ENCODE peak calls at places on chromosomes 7 and 10, in six cellular contexts. U, C, Z, F, W and X are unnamed samples.

GRCh38 chr7:116443101-116443523 is 56.4 kb upstream of the CAV2 start:
- DNase-seq in U (peak), C (peak), Z (peak), F (no peak), W (no peak), X (no peak)

GRCh38 chr7:14761506-14762296 is 140.8 kb downstream of the DGKB start:
- DNase-seq in U (peak), C (peak), Z (peak), F (no peak), W (peak), X (no peak)

GRCh38 chr7:2687881-2688318 is at the start of gene AMZ1:
- DNase-seq in U (peak), C (no peak), Z (no peak), F (no peak), W (no peak), X (no peak)

GRCh38 chr7:18552943-18553584 is 57.5 kb downstream of the HDAC9 start:
- DNase-seq in U (peak), C (peak), Z (no peak), F (no peak), W (no peak), X (no peak)

GRCh38 chr10:122344741-122345258 is 29.7 kb upstream of the PLEKHA1 start:
- DNase-seq in U (peak), C (peak), Z (no peak), F (no peak), W (no peak), X (no peak)

GRCh38 chr7:151817315-151817690 is 59.6 kb downstream of the PRKAG2 start:
- DNase-seq in U (no peak), C (no peak), Z (no peak), F (no peak), W (no peak), X (no peak)

GRCh38 chr7:86837235-86837634 is 193.5 kb downstream of the GRM3 start:
- DNase-seq in U (no peak), C (no peak), Z (no peak), F (no peak), W (no peak), X (no peak)

GRCh38 chr10:79422178-79422892 is 23.1 kb downstream of the ZCCHC24 start:
- DNase-seq in U (peak), C (peak), Z (no peak), F (no peak), W (peak), X (no peak)

GRCh38 chr7:105473163-105473562 is 48.9 kb downstream of the PUS7 start:
- DNase-seq in U (peak), C (peak), Z (peak), F (no peak), W (no peak), X (no peak)

DNA sequence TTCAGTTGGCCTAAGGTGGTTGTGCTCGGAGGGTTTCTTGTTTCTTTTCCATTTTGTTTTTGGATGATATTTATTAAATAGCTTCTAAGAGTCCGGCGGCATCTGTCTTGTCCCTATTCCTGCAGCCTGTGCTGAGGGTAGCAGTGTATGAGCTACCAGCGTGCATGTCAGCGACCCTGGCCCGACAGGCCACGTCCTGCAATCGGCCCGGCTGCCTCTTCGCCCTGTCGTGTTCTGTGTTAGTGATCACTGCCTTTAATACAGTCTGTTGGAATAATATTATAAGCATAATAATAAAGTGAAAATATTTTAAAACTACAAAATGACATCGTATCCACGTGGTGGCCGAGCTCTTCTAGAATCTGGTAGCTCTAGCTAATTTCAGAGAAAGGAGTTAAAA is 20.4 kb downstream of the GATA3 start:
- DNase-seq in U (no peak), C (no peak), Z (no peak), F (no peak), W (no peak), X (no peak)
- TF ChIP-seq CTCF in U (no peak), C (no peak), Z (no peak), F (no peak), W (no peak), X (no peak)

GRCh38 chr7:72336887-72337821 is 75.0 kb downstream of the CALN1 start:
- DNase-seq in U (no peak), C (no peak), Z (no peak), F (peak), W (no peak), X (peak)

GRCh38 chr7:72336382-72336886 is 75.7 kb downstream of the CALN1 start:
- DNase-seq in U (no peak), C (no peak), Z (no peak), F (peak), W (no peak), X (peak)

GRCh38 chr7:72334066-72334465 is 78.1 kb downstream of the CALN1 start:
- DNase-seq in U (no peak), C (no peak), Z (no peak), F (no peak), W (no peak), X (no peak)

GRCh38 chr7:72334733-72335132 is 77.4 kb downstream of the CALN1 start:
- DNase-seq in U (no peak), C (no peak), Z (no peak), F (no peak), W (no peak), X (no peak)

DNA sequence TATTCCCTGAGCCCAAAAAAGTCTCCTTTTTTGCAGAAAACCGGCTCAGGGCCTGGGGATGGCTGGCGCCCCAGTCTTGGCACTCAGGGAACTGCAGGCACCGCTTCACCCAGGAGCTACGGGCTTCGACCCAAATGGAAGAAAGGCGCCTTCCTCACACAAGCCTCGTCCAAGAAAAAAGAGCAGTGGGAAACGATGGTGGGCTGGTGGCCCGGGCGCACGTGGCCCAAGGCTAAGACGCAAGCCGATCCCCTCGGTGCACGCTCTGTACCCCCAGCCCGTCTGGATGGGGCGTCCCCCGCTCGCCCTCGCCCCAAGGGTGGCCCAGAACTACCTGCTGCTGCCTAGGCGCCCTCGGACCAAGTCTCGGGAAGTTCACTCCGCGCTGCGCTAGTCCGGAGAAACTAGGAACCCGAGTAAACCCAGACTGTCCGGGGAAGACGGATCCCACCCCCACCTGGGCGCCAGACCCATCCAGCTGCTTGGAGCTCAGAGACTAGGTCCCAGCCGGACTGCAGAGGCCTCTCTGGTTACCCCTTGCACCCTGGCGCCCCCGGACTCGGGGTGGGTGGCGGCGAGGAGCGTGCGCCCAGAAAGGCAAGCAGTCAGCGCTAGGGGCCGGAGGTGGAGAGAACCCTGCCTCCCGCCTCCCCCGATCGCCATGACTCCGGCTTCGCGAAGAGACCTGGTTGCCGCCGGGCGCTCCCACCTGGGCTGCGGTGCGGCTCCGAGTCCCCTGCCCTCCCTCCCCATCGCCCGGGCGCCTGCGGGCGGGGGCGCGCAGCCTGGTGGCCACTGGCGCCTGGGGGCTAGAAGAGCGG is 76.4 kb downstream of the CALN1 start:
- DNase-seq in U (no peak), C (no peak), Z (no peak), F (peak), W (no peak), X (peak)
- TF ChIP-seq CTCF in U (no peak), C (no peak), Z (no peak), F (no peak), W (no peak), X (no peak)

GRCh38 chr7:107047902-107048782 is 3.6 kb downstream of the PRKAR2B start:
- DNase-seq in U (peak), C (peak), Z (no peak), F (no peak), W (no peak), X (no peak)
- TF ChIP-seq CTCF in U (no peak), C (no peak), Z (no peak), F (peak), W (no peak), X (no peak)

DNA sequence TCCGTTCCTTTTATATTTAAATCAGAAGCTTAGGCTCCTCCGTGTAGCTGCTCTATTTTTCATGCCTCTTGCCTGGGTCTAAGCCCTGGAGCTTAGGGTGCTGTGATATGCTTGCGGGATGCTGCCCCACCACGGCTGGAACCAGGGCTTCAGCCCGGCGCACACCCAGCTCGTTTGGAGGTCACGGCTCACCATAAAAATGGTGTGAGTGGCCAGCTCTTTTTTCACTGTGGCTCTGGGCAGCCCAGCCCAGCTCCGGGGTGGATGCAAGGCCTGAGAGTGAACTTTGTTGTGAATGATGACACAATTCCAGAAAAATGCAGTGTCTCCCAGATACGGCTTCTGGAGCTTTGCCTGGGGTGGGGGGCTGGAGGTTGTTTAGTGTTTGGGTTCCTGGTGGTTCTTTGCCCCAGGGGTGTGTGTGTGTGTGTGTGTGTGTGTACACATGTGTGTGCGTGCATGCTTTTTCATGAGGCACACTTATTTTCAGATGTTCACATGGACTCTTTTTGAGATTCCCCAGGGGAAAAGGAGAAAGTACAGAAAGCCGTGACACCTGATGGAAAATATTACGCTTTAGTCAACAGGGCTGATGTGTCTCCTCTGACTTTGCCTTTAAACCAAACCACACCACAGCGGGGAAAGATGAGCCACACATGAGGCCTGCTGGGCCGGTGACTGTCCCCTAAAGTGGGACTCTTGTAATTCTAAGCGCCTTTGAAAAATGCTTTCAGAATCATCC is 46.2 kb downstream of the GRK5 start:
- DNase-seq in U (peak), C (peak), Z (peak), F (no peak), W (peak), X (no peak)
- TF ChIP-seq CTCF in U (peak), C (no peak), Z (peak), F (no peak), W (peak), X (no peak)

GRCh38 chr7:64602518-64602917 is 39.6 kb upstream of the ZNF680 start:
- DNase-seq in U (no peak), C (peak), Z (no peak), F (no peak), W (no peak), X (no peak)

GRCh38 chr7:64602086-64602485 is 39.2 kb upstream of the ZNF680 start:
- DNase-seq in U (no peak), C (peak), Z (no peak), F (no peak), W (no peak), X (no peak)

GRCh38 chr7:64603271-64603670 is 40.4 kb upstream of the ZNF680 start:
- DNase-seq in U (no peak), C (no peak), Z (no peak), F (no peak), W (no peak), X (no peak)

DNA sequence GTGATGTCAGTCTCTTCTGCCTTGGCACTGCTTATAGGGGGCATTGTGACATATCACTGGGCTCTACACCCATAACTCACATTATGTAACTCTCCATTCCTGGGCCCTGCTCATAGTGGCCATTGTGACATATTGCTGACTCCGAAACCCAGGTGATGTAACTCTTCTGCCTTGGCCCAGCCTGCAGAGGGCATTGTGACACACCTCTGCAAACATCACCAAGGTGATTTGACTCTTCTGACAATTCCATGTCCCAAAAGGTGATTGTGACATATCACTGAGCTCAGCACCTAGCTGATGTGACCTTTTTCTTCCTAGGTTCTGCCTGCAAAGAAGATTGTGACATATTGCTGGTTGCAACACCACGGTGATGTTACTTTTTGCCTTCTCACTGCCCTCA is 36.5 kb upstream of the ZNF680 start:
- DNase-seq in U (no peak), C (no peak), Z (no peak), F (no peak), W (no peak), X (no peak)
- TF ChIP-seq CTCF in U (no peak), C (no peak), Z (no peak), F (no peak), W (no peak), X (no peak)

GRCh38 chr7:129828078-129828762 is 124.5 kb downstream of the UBE2H start:
- DNase-seq in U (no peak), C (no peak), Z (no peak), F (no peak), W (no peak), X (no peak)

GRCh38 chr7:129825554-129826267 is 127.0 kb downstream of the UBE2H start:
- DNase-seq in U (peak), C (peak), Z (no peak), F (peak), W (peak), X (peak)

GRCh38 chr7:129824291-129825004 is 128.3 kb downstream of the UBE2H start:
- DNase-seq in U (no peak), C (no peak), Z (no peak), F (no peak), W (no peak), X (peak)

GRCh38 chr7:129827467-129827990 is 125.2 kb downstream of the UBE2H start:
- DNase-seq in U (no peak), C (no peak), Z (no peak), F (no peak), W (no peak), X (no peak)

DNA sequence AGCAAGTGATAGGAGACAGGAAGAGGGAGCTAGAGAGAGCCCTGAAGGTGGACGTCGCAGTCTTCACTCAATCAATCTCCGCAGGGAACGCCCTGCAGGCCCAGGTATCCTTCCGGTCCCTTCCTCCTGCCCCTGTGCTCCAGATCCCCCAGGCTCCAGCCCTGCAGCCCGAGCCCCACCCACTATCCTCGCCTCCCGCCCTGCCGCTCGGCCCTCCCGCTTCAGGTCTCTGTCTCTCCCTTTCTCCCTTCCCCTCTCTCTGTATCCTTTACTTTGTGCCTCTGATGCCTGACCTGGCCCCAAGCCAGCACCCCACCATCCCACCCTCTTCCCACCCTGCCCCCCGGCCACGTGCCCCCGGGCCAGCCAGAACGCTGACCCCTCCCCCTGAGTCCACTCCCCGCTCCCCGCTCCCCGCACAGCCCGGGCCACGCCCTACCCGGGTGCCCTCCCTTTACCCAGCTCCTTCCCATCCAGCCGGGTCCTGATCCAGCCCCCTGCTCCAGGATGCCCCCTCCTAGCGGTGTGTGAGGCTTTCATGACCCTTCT is 127.7 kb downstream of the UBE2H start:
- DNase-seq in U (peak), C (peak), Z (no peak), F (peak), W (peak), X (peak)
- TF ChIP-seq CTCF in U (peak), C (peak), Z (peak), F (no peak), W (no peak), X (no peak)

DNA sequence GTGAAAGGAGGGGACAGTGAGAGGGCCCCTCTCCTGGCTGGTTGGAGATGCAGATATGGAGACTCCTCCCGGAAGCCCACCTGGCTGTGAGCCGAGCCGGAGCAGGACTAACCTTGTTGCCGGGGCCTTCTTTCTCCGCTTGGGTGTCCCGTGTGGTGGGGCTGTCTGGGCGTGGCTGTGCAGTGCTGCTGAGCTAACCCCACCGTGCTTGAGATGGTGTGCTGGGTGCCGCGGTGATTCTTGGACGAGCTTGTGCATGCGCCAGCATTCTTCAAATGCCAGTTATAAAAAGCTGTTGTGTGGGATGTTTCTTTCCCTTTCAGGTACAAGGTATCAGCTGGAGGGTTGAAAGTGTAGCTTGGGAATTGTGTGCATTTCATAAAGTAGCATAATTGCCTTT is 48.8 kb downstream of the DAGLB start:
- DNase-seq in U (no peak), C (peak), Z (no peak), F (no peak), W (no peak), X (no peak)
- TF ChIP-seq CTCF in U (no peak), C (no peak), Z (no peak), F (no peak), W (no peak), X (no peak)

GRCh38 chr7:113113912-113114311 is 4.4 kb downstream of the SMIM30 start:
- DNase-seq in U (peak), C (peak), Z (no peak), F (no peak), W (no peak), X (no peak)

GRCh38 chr7:113122657-113123252 is 4.4 kb upstream of the SMIM30 start:
- DNase-seq in U (no peak), C (no peak), Z (no peak), F (no peak), W (no peak), X (no peak)

GRCh38 chr7:113119429-113119828 is 1.1 kb upstream of the SMIM30 start:
- DNase-seq in U (no peak), C (no peak), Z (no peak), F (no peak), W (no peak), X (no peak)

GRCh38 chr7:113120647-113121046 is 2.3 kb upstream of the SMIM30 start:
- DNase-seq in U (no peak), C (no peak), Z (no peak), F (no peak), W (no peak), X (no peak)

DNA sequence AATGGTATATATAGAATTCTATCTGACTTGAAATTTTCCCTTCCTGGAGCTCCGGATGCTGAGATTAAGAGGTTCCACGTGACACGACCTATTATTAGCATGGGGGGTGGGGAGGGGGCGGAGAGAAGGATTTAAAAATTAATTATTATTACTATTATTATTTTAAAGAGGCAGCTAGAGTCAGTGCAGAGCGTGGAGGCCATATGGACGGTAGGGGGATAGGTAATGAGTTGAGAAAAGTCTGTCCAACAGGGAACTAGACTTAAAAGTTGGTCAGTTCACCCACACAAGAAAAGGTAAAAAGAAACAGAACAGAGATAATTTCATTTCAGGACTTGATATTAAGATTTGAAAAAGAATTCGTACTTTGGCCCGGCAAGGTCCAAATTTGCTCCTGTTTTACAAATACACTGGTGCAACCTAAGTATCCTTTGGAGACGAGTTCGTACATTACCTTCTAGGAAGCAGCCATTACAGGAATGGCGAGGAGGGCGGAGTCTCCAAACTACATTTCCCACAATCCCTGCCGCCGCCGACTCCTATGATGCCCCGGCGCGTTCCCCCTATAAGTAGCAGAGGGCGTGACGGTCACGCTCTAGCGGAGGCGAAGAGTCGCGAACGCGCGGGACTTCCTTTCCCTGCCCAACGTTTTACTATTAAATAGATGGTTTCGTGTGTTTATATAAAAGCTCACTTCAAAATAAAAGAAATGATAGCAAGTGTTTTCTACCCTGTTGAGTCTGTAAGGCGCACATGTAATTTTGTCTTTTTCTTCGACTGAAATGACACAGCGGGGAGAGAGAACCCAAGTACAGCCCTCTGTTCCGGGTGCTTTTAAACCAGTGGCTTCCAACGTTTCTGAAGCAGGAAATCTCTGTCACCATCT is at the start of gene SMIM30:
- DNase-seq in U (peak), C (peak), Z (peak), F (peak), W (peak), X (peak)
- TF ChIP-seq CTCF in U (no peak), C (peak), Z (no peak), F (no peak), W (no peak), X (no peak)

GRCh38 chr7:107597582-107597916 is 17.5 kb downstream of the BCAP29 start:
- DNase-seq in U (no peak), C (no peak), Z (no peak), F (no peak), W (no peak), X (no peak)
- TF ChIP-seq CTCF in U (no peak), C (no peak), Z (no peak), F (no peak), W (no peak), X (no peak)